ENCODE peak calls at places on chromosomes 7 and 10, in seven cellular contexts. S, N, O, K, M, P and G are unnamed samples.

GRCh38 chr7:36084485-36085091 is 68.5 kb upstream of the EEPD1 start:
- DNase-seq in S (peak; percentile 44), N (peak; percentile 55), O (peak; percentile 70), K (peak; percentile 41), M (peak; percentile 14), P (peak; percentile 63), G (peak; percentile 8)

GRCh38 chr7:33673029-33673700 is 232.2 kb upstream of the BMPER start:
- DNase-seq in S (no peak), N (no peak), O (no peak), K (no peak), M (no peak), P (no peak), G (no peak)

GRCh38 chr7:94401411-94401810 is 6.7 kb downstream of the COL1A2 start:
- DNase-seq in S (no peak), N (no peak), O (no peak), K (no peak), M (no peak), P (no peak), G (no peak)

GRCh38 chr10:75401569-75402485 is at the start of gene ZNF503:
- DNase-seq in S (peak; percentile 95), N (peak; percentile 100), O (peak; percentile 98), K (peak; percentile 97), M (peak; percentile 78), P (peak; percentile 99), G (peak; percentile 85)

GRCh38 chr10:114458955-114459354 is 54.7 kb upstream of the AFAP1L2 start:
- DNase-seq in S (peak; percentile 8), N (peak; percentile 47), O (peak; percentile 56), K (peak; percentile 4), M (no peak), P (no peak), G (no peak)

GRCh38 chr7:44182827-44183226 is 6.4 kb downstream of the GCK start:
- DNase-seq in S (no peak), N (no peak), O (no peak), K (no peak), M (no peak), P (no peak), G (no peak)

GRCh38 chr10:116838143-116838725 is 11.1 kb upstream of the ENO4 start:
- DNase-seq in S (no peak), N (no peak), O (no peak), K (no peak), M (no peak), P (no peak), G (no peak)

GRCh38 chr7:73995330-73995729 is 32.6 kb upstream of the ELN start:
- DNase-seq in S (peak; percentile 49), N (peak; percentile 13), O (peak; percentile 42), K (peak; percentile 86), M (peak; percentile 73), P (peak; percentile 83), G (peak; percentile 54)

GRCh38 chr7:143216151-143216550 is 5.7 kb upstream of the TAS2R40 start:
- DNase-seq in S (peak; percentile 83), N (peak; percentile 40), O (no peak), K (peak; percentile 68), M (no peak), P (no peak), G (peak; percentile 5)

GRCh38 chr7:96993980-96994379 is 11.4 kb upstream of the DLX6 start:
- DNase-seq in S (no peak), N (no peak), O (no peak), K (no peak), M (no peak), P (no peak), G (no peak)

GRCh38 chr7:31096882-31097258 is 44.8 kb downstream of the ADCYAP1R1 start:
- DNase-seq in S (no peak), N (no peak), O (no peak), K (no peak), M (no peak), P (no peak), G (no peak)

GRCh38 chr7:132800522-132800921 is 224.3 kb upstream of the PLXNA4 start:
- DNase-seq in S (no peak), N (no peak), O (no peak), K (no peak), M (no peak), P (no peak), G (no peak)

GRCh38 chr10:2948127-2948854 is 119.1 kb upstream of the PFKP start:
- DNase-seq in S (no peak), N (no peak), O (no peak), K (no peak), M (no peak), P (no peak), G (no peak)

GRCh38 chr7:130943336-130943901 is 209.4 kb upstream of the KLF14 start:
- DNase-seq in S (peak; percentile 70), N (peak; percentile 69), O (no peak), K (peak; percentile 97), M (no peak), P (no peak), G (no peak)

GRCh38 chr7:145036592-145037386 is 200.9 kb upstream of the TPK1 start:
- DNase-seq in S (peak; percentile 36), N (peak; percentile 75), O (peak; percentile 77), K (peak; percentile 2), M (no peak), P (no peak), G (no peak)

GRCh38 chr10:76717141-76717540 is 920.5 kb downstream of the KCNMA1 start:
- DNase-seq in S (peak; percentile 47), N (peak; percentile 99), O (no peak), K (peak; percentile 71), M (peak; percentile 27), P (no peak), G (peak; percentile 59)

GRCh38 chr7:29207469-29207868 is 12.9 kb downstream of the CHN2 start:
- DNase-seq in S (no peak), N (peak; percentile 49), O (no peak), K (no peak), M (no peak), P (no peak), G (no peak)

GRCh38 chr10:13938940-13939339 is 352.2 kb downstream of the PRPF18 start:
- DNase-seq in S (no peak), N (no peak), O (no peak), K (no peak), M (no peak), P (no peak), G (peak; percentile 55)

GRCh38 chr10:103498936-103499638 is 5.6 kb downstream of the NEURL1 start:
- DNase-seq in S (no peak), N (no peak), O (no peak), K (no peak), M (no peak), P (no peak), G (no peak)

GRCh38 chr10:74026428-74026979 is 28.6 kb downstream of the VCL start:
- DNase-seq in S (no peak), N (peak; percentile 47), O (no peak), K (no peak), M (no peak), P (no peak), G (no peak)
- TF ChIP-seq CTCF in S (no peak), N (peak; percentile 41), O (no peak), K (no peak), M (peak; percentile 9), P (no peak), G (no peak)

GRCh38 chr7:2824026-2824677 is 20.0 kb downstream of the GNA12 start:
- DNase-seq in S (no peak), N (no peak), O (no peak), K (no peak), M (no peak), P (no peak), G (no peak)
- H3K4me3 ChIP-seq in S (no peak overlapping the region), N (no peak overlapping the region), O (no peak overlapping the region), K (no peak overlapping the region), M (no peak overlapping the region), P (no peak overlapping the region), G (no peak overlapping the region)

GRCh38 chr10:5738427-5738826 is 53.8 kb downstream of the TASOR2 start:
- DNase-seq in S (no peak), N (no peak), O (no peak), K (no peak), M (no peak), P (no peak), G (no peak)

GRCh38 chr10:5735119-5735518 is 50.5 kb downstream of the TASOR2 start:
- DNase-seq in S (no peak), N (no peak), O (no peak), K (no peak), M (no peak), P (no peak), G (no peak)

GRCh38 chr10:5736591-5736990 is 52.0 kb downstream of the TASOR2 start:
- DNase-seq in S (no peak), N (no peak), O (no peak), K (no peak), M (no peak), P (no peak), G (no peak)

GRCh38 chr10:5741276-5741675 is 56.6 kb downstream of the TASOR2 start:
- DNase-seq in S (no peak), N (no peak), O (no peak), K (no peak), M (no peak), P (no peak), G (no peak)

DNA sequence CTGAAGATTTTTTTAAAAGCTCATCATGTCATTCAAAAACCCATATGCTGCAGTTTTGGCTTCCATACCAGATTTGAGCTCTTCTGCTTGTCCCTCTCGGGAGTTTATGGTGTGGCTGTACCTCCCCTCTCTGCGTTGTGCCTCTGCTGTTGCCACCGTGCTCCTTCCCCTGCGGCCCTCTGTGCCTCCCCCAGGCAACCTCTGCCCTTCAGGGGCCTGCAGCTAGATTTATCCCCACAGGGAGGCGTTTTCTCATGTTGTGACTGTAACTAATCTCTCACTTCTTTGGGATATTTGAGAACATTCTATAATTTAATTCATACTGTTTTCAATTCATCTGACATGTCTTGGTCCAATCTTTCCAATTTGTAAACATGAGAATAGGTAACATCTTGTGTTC is 52.7 kb downstream of the TASOR2 start:
- DNase-seq in S (no peak), N (no peak), O (no peak), K (no peak), M (no peak), P (no peak), G (no peak)
- TF ChIP-seq CTCF in S (peak; percentile 34), N (no peak), O (no peak), K (no peak), M (no peak), P (no peak), G (no peak)

GRCh38 chr10:122521011-122521410 is 39.5 kb upstream of the DMBT1 start:
- DNase-seq in S (no peak), N (no peak), O (no peak), K (no peak), M (no peak), P (no peak), G (no peak)

GRCh38 chr10:122525788-122526187 is 34.8 kb upstream of the DMBT1 start:
- DNase-seq in S (no peak), N (peak; percentile 33), O (peak; percentile 52), K (no peak), M (no peak), P (no peak), G (no peak)

GRCh38 chr10:122526892-122527291 is 33.7 kb upstream of the DMBT1 start:
- DNase-seq in S (no peak), N (no peak), O (peak; percentile 41), K (no peak), M (no peak), P (no peak), G (no peak)

GRCh38 chr10:122519873-122520272 is 40.7 kb upstream of the DMBT1 start:
- DNase-seq in S (no peak), N (no peak), O (no peak), K (no peak), M (no peak), P (no peak), G (no peak)

DNA sequence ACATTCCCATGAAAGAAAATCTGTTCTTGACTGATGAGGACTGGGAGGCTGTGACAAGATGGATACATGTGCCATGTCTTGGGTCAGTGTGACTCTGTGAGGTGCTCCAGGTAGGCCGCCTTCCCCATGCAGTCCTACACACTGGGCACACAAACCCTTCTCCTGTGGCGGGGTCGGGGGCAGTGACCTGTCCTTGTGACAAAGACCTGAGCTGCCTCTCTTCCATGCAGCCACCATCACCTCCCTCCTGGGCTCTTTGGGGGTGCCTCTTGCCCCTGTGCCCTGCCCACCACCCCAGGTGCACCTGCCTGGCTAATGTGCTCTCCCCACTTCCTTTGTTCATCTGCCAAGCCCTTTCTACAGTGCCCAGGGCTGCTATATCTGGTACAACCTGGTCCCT is 35.7 kb upstream of the DMBT1 start:
- DNase-seq in S (no peak), N (no peak), O (no peak), K (no peak), M (no peak), P (no peak), G (no peak)
- H3K4me3 ChIP-seq in S (no peak overlapping the region), N (no peak overlapping the region), O (no peak overlapping the region), K (no peak overlapping the region), M (no peak overlapping the region), P (no peak overlapping the region), G (no peak overlapping the region)